ENCODE peak calls at places on chromosomes 4 and X, in five cellular contexts. R is HCT116, K is kidney, Q is AG04450, M is GM06990. P is an unnamed sample.

GRCh38 chr4:149910177-149910576 is 94.5 kb upstream of the IQCM start:
- DNase-seq in M (no peak), Q (no peak), R (no peak), K (no peak), P (no peak)

GRCh38 chr4:148261861-148262260 is 180.4 kb downstream of the NR3C2 start:
- DNase-seq in R (no peak), Q (no peak), K (no peak), M (no peak), P (no peak)

GRCh38 chr4:78656968-78657445 is 105.4 kb downstream of the ANXA3 start:
- DNase-seq in R (no peak), K (no peak), M (peak), Q (no peak), P (peak)

GRCh38 chr4:112238833-112239232 is 7.2 kb downstream of the AP1AR start:
- DNase-seq in M (no peak), Q (no peak), R (no peak), K (no peak), P (no peak)

GRCh38 chr4:92658318-92658717 is 354.6 kb downstream of the GRID2 start:
- DNase-seq in K (no peak), M (no peak), R (no peak), Q (no peak), P (no peak)

GRCh38 chr4:4284827-4285618 is 4.9 kb downstream of the LYAR start:
- DNase-seq in K (no peak), Q (no peak), M (no peak), R (no peak), P (no peak)

GRCh38 chrX:38055170-38055847 is 49.0 kb downstream of the SYTL5 start:
- DNase-seq in R (no peak), M (no peak), K (no peak), Q (no peak), P (peak)

GRCh38 chr4:112952301-112952700 is 97.2 kb upstream of the ANK2 start:
- DNase-seq in Q (no peak), R (no peak), K (no peak), M (no peak), P (no peak)

GRCh38 chr4:118264096-118264495 is 88.7 kb downstream of the PRSS12 start:
- DNase-seq in M (no peak), R (no peak), K (no peak), Q (no peak), P (no peak)

GRCh38 chr4:40305329-40306193 is 29.6 kb upstream of the CHRNA9 start:
- DNase-seq in Q (no peak), M (peak), R (no peak), K (no peak), P (peak)
- TF ChIP-seq CTCF in Q (no peak), M (peak), R (no peak), K (no peak), P (no peak)

GRCh38 chr4:162475221-162475620 is 311.4 kb upstream of the FSTL5 start:
- DNase-seq in R (no peak), M (no peak), Q (no peak), K (no peak), P (no peak)
- H3K4me3 ChIP-seq in R (no peak), M (no peak), Q (no peak), K (no peak), P (no peak)

DNA sequence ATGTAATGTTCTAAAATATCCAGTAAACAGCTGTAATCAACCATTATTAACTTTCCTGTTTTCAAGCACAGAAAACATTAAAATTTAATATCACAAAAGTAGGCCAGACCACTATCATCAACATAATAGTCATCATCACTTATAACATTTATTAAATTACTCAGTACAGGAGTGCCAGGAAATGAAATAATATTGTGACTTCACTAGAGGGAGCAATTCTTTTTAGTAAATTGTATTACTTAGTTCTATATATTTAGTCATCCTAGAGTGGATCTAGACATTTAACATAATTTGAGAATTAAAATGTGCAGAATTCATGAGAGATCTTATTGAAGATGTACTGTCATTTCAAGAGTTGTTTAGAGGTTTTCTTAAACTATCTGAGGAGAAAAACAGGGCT is 33.6 kb downstream of the PITX2 start:
- DNase-seq in R (no peak), K (no peak), Q (no peak), M (no peak), P (no peak)
- TF ChIP-seq CTCF in R (peak), K (no peak), Q (peak), M (no peak), P (no peak)

DNA sequence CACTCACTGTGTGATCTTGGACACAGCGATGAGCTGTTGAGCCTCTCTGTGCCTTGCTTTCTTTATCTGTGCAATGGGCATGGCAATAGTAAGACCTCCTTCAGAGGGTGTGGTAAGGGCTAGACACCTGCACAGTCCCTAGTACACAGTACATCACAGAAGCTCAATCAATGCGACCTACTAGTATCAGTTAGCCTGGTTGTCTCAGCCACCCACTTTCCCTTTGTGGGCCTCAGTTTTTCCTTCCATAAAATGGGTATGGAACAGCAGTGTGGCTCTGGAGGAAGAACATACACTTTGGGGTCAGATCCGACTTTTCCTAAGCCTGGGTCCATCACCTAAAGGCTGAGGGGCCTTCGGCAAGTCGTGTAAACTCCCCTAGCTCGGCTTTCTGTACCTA is 3.5 kb upstream of the HTRA3 start:
- DNase-seq in K (no peak), R (no peak), M (no peak), Q (no peak), P (no peak)
- H3K4me3 ChIP-seq in K (no peak), R (no peak), M (no peak), Q (no peak), P (no peak)

GRCh38 chr4:122827899-122828601 is 1.4 kb downstream of the FGF2 start:
- DNase-seq in R (no peak), M (peak), Q (no peak), K (no peak), P (peak)

GRCh38 chr4:122826596-122827257 is at the start of gene FGF2:
- DNase-seq in Q (no peak), R (no peak), M (peak), K (peak), P (peak)

GRCh38 chr4:122826000-122826595 is 533 bp upstream of the FGF2 start:
- DNase-seq in M (no peak), R (no peak), Q (no peak), K (no peak), P (no peak)

GRCh38 chr4:122824616-122825015 is 2.0 kb upstream of the FGF2 start:
- DNase-seq in K (no peak), Q (no peak), M (no peak), R (no peak), P (no peak)

DNA sequence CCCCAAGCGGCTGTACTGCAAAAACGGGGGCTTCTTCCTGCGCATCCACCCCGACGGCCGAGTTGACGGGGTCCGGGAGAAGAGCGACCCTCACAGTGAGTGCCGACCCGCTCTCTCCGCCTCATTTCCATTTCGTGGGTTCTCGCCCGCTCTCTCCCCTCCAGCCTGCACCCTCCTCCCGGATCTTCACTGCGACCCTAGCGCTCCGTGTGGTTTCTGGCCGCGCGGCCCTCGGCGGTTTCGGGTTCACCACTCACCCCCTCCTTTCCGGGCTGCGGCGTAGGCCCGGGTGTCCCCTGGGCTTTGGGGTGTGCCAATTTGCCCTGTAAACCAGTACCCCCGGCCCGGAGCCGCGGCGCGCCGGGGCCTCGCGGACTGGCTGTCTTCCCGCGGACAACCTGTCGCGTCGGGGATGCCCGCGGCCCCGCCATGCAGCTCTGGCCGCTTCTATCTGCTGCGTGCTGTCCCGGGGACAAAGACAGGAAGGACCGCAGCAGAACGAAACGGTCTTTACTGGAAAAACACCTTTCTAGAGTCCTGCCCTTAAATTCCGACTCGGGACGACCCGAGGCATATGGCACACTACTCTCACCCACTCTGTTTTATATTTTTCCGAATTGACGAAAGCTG is 742 bp downstream of the FGF2 start:
- DNase-seq in R (no peak), Q (no peak), K (peak), M (peak), P (peak)
- TF ChIP-seq CTCF in R (no peak), Q (peak), K (no peak), M (peak), P (no peak)

GRCh38 chrX:40176979-40177430 is 79.2 kb upstream of the BCOR start:
- DNase-seq in R (no peak), M (no peak), Q (no peak), K (peak), P (no peak)

GRCh38 chrX:40179333-40179732 is 81.6 kb upstream of the BCOR start:
- DNase-seq in R (no peak), M (no peak), Q (no peak), K (no peak), P (no peak)

GRCh38 chrX:40177942-40178715 is 80.4 kb upstream of the BCOR start:
- DNase-seq in R (no peak), K (no peak), Q (no peak), M (no peak), P (no peak)

GRCh38 chrX:40176256-40176978 is 78.7 kb upstream of the BCOR start:
- DNase-seq in M (peak), R (no peak), Q (no peak), K (peak), P (peak)

DNA sequence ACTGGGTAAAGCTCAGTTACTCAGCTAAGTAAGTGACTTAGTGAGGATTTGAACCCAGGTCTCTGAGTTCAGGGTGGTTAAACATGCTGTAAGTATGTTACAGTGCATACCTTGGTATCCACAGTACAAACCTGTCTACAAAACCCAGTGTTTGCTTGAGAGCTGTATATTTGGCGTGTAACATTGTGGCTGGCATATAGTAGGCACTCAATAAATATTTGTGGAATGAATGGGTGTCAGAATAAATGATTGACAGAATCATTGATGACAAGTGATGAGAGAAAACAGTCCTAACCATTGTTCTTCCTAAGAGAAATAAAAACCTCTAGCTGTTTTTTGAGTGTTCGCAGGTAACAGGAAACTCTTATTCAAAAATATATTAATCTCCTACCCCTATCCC is 79.7 kb upstream of the BCOR start:
- DNase-seq in R (no peak), Q (no peak), K (no peak), M (no peak), P (no peak)
- H3K4me3 ChIP-seq in R (peak), Q (no peak), K (peak), M (peak), P (peak)

P was measured in GM12865.